ENCODE peak calls at places on chromosomes 1 and 21, in six cellular contexts. One of them, this sample, is unnamed. For H3K27me3, the result is how much of the 10 kb centered on the place peaks cover.

GRCh38 chr1:188188317-188188716 is 1359.6 kb downstream of the PLA2G4A start:
- DNase-seq in CD8-positive, alpha-beta memory T cell: no peak
- DNase-seq in breast epithelium: no peak
- DNase-seq in ovary: no peak
- DNase-seq in CD4-positive, alpha-beta T cell: no peak
- DNase-seq in H9: no peak
- DNase-seq in this sample: no peak

GRCh38 chr21:30329203-30329868 is 8.2 kb downstream of the KRTAP27-1 start:
- DNase-seq in H9: no peak
- DNase-seq in CD8-positive, alpha-beta memory T cell: no peak
- DNase-seq in breast epithelium: no peak
- DNase-seq in CD4-positive, alpha-beta T cell: no peak
- DNase-seq in ovary: no peak
- DNase-seq in this sample: no peak

GRCh38 chr1:248807067-248807737 is 18.5 kb downstream of the SH3BP5L start:
- DNase-seq in CD4-positive, alpha-beta T cell: peak
- DNase-seq in ovary: no peak
- DNase-seq in breast epithelium: no peak
- DNase-seq in CD8-positive, alpha-beta memory T cell: no peak
- DNase-seq in H9: peak
- DNase-seq in this sample: peak

GRCh38 chr21:38220270-38220737 is 36.5 kb upstream of the KCNJ15 start:
- DNase-seq in CD8-positive, alpha-beta memory T cell: no peak
- DNase-seq in ovary: no peak
- DNase-seq in H9: no peak
- DNase-seq in CD4-positive, alpha-beta T cell: no peak
- DNase-seq in breast epithelium: no peak
- DNase-seq in this sample: no peak

GRCh38 chr1:56925193-56925592 is 40.6 kb downstream of the C8B start:
- DNase-seq in H9: no peak
- DNase-seq in CD4-positive, alpha-beta T cell: no peak
- DNase-seq in CD8-positive, alpha-beta memory T cell: no peak
- DNase-seq in breast epithelium: no peak
- DNase-seq in ovary: no peak
- DNase-seq in this sample: no peak

GRCh38 chr1:225468270-225469020 is 40.6 kb upstream of the LBR start:
- DNase-seq in CD4-positive, alpha-beta T cell: no peak
- DNase-seq in H9: peak
- DNase-seq in ovary: no peak
- DNase-seq in CD8-positive, alpha-beta memory T cell: no peak
- DNase-seq in breast epithelium: no peak
- DNase-seq in this sample: peak

GRCh38 chr21:42370894-42371654 is 4.7 kb upstream of the TFF1 start:
- DNase-seq in CD8-positive, alpha-beta memory T cell: no peak
- DNase-seq in CD4-positive, alpha-beta T cell: no peak
- DNase-seq in ovary: no peak
- DNase-seq in breast epithelium: no peak
- DNase-seq in H9: no peak
- DNase-seq in this sample: peak

GRCh38 chr1:90400121-90400520 is 317.0 kb downstream of the BARHL2 start:
- DNase-seq in H9: no peak
- DNase-seq in breast epithelium: no peak
- DNase-seq in CD8-positive, alpha-beta memory T cell: no peak
- DNase-seq in ovary: no peak
- DNase-seq in CD4-positive, alpha-beta T cell: no peak
- DNase-seq in this sample: no peak

GRCh38 chr1:47708658-47709301 is 270.9 kb downstream of the FOXD2 start:
- DNase-seq in CD4-positive, alpha-beta T cell: no peak
- DNase-seq in CD8-positive, alpha-beta memory T cell: no peak
- DNase-seq in H9: peak
- DNase-seq in ovary: no peak
- DNase-seq in breast epithelium: no peak
- DNase-seq in this sample: peak

GRCh38 chr1:1246601-1247340 is at the start of gene C1QTNF12:
- DNase-seq in CD4-positive, alpha-beta T cell: no peak
- DNase-seq in ovary: no peak
- DNase-seq in H9: no peak
- DNase-seq in CD8-positive, alpha-beta memory T cell: no peak
- DNase-seq in breast epithelium: no peak
- DNase-seq in this sample: peak

GRCh38 chr1:150464422-150464826 is 22.8 kb upstream of the TARS2 start:
- DNase-seq in CD8-positive, alpha-beta memory T cell: peak
- DNase-seq in H9: peak
- DNase-seq in CD4-positive, alpha-beta T cell: peak
- DNase-seq in breast epithelium: peak
- DNase-seq in ovary: peak
- DNase-seq in this sample: peak

GRCh38 chr1:31063636-31064035 is 1.9 kb downstream of the PUM1 start:
- DNase-seq in CD8-positive, alpha-beta memory T cell: no peak
- DNase-seq in H9: no peak
- DNase-seq in CD4-positive, alpha-beta T cell: no peak
- DNase-seq in ovary: no peak
- DNase-seq in breast epithelium: no peak
- DNase-seq in this sample: no peak

GRCh38 chr1:59477286-59477685 is 180.4 kb downstream of the FGGY start:
- DNase-seq in H9: no peak
- DNase-seq in CD4-positive, alpha-beta T cell: no peak
- DNase-seq in breast epithelium: no peak
- DNase-seq in CD8-positive, alpha-beta memory T cell: no peak
- DNase-seq in ovary: no peak
- DNase-seq in this sample: no peak

GRCh38 chr1:242004751-242005495 is 6.0 kb upstream of the MAP1LC3C start:
- DNase-seq in breast epithelium: no peak
- DNase-seq in ovary: no peak
- DNase-seq in CD8-positive, alpha-beta memory T cell: no peak
- DNase-seq in CD4-positive, alpha-beta T cell: no peak
- DNase-seq in H9: no peak
- DNase-seq in this sample: no peak

GRCh38 chr1:233394860-233395717 is 67.6 kb downstream of the MAP3K21 start:
- DNase-seq in H9: no peak
- DNase-seq in ovary: no peak
- DNase-seq in CD4-positive, alpha-beta T cell: no peak
- DNase-seq in breast epithelium: no peak
- DNase-seq in CD8-positive, alpha-beta memory T cell: no peak
- DNase-seq in this sample: peak

GRCh38 chr1:8862528-8862927 is 16.0 kb downstream of the ENO1 start:
- DNase-seq in H9: peak
- DNase-seq in breast epithelium: no peak
- DNase-seq in CD8-positive, alpha-beta memory T cell: peak
- DNase-seq in CD4-positive, alpha-beta T cell: peak
- DNase-seq in ovary: no peak
- DNase-seq in this sample: peak

GRCh38 chr1:8863712-8864324 is 14.7 kb downstream of the ENO1 start:
- DNase-seq in breast epithelium: no peak
- DNase-seq in ovary: no peak
- DNase-seq in CD8-positive, alpha-beta memory T cell: no peak
- DNase-seq in CD4-positive, alpha-beta T cell: no peak
- DNase-seq in H9: no peak
- DNase-seq in this sample: no peak

GRCh38 chr1:8860738-8861516 is 17.6 kb downstream of the ENO1 start:
- DNase-seq in CD4-positive, alpha-beta T cell: no peak
- DNase-seq in CD8-positive, alpha-beta memory T cell: no peak
- DNase-seq in breast epithelium: no peak
- DNase-seq in ovary: no peak
- DNase-seq in H9: no peak
- DNase-seq in this sample: no peak

GRCh38 chr1:8864713-8865397 is 13.6 kb downstream of the ENO1 start:
- DNase-seq in ovary: no peak
- DNase-seq in breast epithelium: no peak
- DNase-seq in H9: no peak
- DNase-seq in CD8-positive, alpha-beta memory T cell: no peak
- DNase-seq in CD4-positive, alpha-beta T cell: no peak
- DNase-seq in this sample: no peak

GRCh38 chr1:8863138-8863537 is 15.3 kb downstream of the ENO1 start:
- DNase-seq in CD4-positive, alpha-beta T cell: no peak
- DNase-seq in breast epithelium: no peak
- DNase-seq in CD8-positive, alpha-beta memory T cell: no peak
- DNase-seq in H9: no peak
- DNase-seq in ovary: no peak
- DNase-seq in this sample: no peak
- H3K27me3 ChIP-seq in CD4-positive, alpha-beta T cell: under half
- H3K27me3 ChIP-seq in breast epithelium: under half
- H3K27me3 ChIP-seq in CD8-positive, alpha-beta memory T cell: under half
- H3K27me3 ChIP-seq in H9: under half
- H3K27me3 ChIP-seq in ovary: under half
- H3K27me3 ChIP-seq in this sample: under half

GRCh38 chr1:86905875-86906274 is 8.1 kb downstream of the SELENOF start:
- DNase-seq in CD8-positive, alpha-beta memory T cell: no peak
- DNase-seq in breast epithelium: no peak
- DNase-seq in H9: no peak
- DNase-seq in CD4-positive, alpha-beta T cell: no peak
- DNase-seq in ovary: no peak
- DNase-seq in this sample: no peak

GRCh38 chr1:86906419-86906818 is 7.5 kb downstream of the SELENOF start:
- DNase-seq in CD8-positive, alpha-beta memory T cell: no peak
- DNase-seq in H9: no peak
- DNase-seq in ovary: no peak
- DNase-seq in CD4-positive, alpha-beta T cell: no peak
- DNase-seq in breast epithelium: no peak
- DNase-seq in this sample: no peak
- H3K27me3 ChIP-seq in CD8-positive, alpha-beta memory T cell: under half
- H3K27me3 ChIP-seq in H9: under half
- H3K27me3 ChIP-seq in ovary: under half
- H3K27me3 ChIP-seq in CD4-positive, alpha-beta T cell: under half
- H3K27me3 ChIP-seq in breast epithelium: under half
- H3K27me3 ChIP-seq in this sample: under half

GRCh38 chr1:6103111-6103853 is 57.6 kb downstream of the KCNAB2 start:
- DNase-seq in CD4-positive, alpha-beta T cell: no peak
- DNase-seq in H9: no peak
- DNase-seq in ovary: no peak
- DNase-seq in CD8-positive, alpha-beta memory T cell: no peak
- DNase-seq in breast epithelium: no peak
- DNase-seq in this sample: no peak

GRCh38 chr1:6105218-6105679 is 59.6 kb downstream of the KCNAB2 start:
- DNase-seq in breast epithelium: no peak
- DNase-seq in H9: no peak
- DNase-seq in CD4-positive, alpha-beta T cell: no peak
- DNase-seq in ovary: no peak
- DNase-seq in CD8-positive, alpha-beta memory T cell: no peak
- DNase-seq in this sample: no peak

GRCh38 chr1:6105763-6106162 is 60.1 kb downstream of the KCNAB2 start:
- DNase-seq in H9: no peak
- DNase-seq in CD8-positive, alpha-beta memory T cell: no peak
- DNase-seq in ovary: no peak
- DNase-seq in breast epithelium: no peak
- DNase-seq in CD4-positive, alpha-beta T cell: no peak
- DNase-seq in this sample: no peak

GRCh38 chr1:6103854-6104530 is 58.3 kb downstream of the KCNAB2 start:
- DNase-seq in breast epithelium: no peak
- DNase-seq in ovary: no peak
- DNase-seq in CD4-positive, alpha-beta T cell: no peak
- DNase-seq in H9: no peak
- DNase-seq in CD8-positive, alpha-beta memory T cell: no peak
- DNase-seq in this sample: no peak

DNA sequence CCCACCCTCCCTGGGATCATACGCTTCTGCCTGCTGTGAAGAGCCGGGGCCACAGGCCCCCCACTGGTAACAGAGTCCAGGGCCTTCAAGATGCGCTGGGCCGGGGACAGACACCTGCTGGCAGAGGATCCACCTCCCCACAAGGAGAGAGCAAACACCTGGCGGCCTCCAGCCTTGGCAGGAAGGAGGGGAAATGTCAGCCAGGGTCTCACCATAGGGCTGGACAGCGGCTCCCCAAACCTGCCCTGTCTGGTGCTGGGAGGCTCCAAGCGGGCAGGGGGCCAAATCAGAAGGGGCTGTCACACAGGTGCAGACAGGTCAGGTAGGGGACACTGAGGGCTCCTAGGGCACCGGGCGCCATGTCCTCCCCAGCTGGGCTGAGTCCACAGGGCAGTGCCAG is 58.9 kb downstream of the KCNAB2 start:
- DNase-seq in CD4-positive, alpha-beta T cell: no peak
- DNase-seq in CD8-positive, alpha-beta memory T cell: no peak
- DNase-seq in H9: no peak
- DNase-seq in breast epithelium: no peak
- DNase-seq in ovary: no peak
- DNase-seq in this sample: no peak
- H3K27me3 ChIP-seq in CD4-positive, alpha-beta T cell: under half
- H3K27me3 ChIP-seq in CD8-positive, alpha-beta memory T cell: under half
- H3K27me3 ChIP-seq in H9: under half
- H3K27me3 ChIP-seq in breast epithelium: under half
- H3K27me3 ChIP-seq in ovary: under half
- H3K27me3 ChIP-seq in this sample: under half

DNA sequence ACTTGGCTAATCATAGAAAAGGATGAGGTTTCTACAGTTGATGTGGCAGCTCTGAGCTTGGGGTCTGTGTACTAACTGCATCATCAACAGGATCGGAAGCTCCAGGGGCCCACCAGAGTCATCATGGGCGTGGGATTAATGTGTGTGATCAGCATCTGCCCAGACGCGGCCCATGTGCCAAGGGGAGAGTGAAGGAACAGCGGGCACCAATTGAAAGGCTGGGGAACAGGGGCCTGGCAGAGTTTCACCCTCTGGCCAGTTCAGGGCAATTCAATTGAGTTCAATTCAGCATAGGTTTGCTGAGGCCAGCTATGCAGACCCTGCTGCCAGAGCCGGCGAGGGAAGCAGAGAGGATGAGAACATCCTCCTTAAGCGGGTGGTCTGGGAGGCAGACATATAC is 260.0 kb upstream of the AJAP1 start:
- DNase-seq in ovary: no peak
- DNase-seq in CD8-positive, alpha-beta memory T cell: no peak
- DNase-seq in CD4-positive, alpha-beta T cell: no peak
- DNase-seq in H9: no peak
- DNase-seq in breast epithelium: no peak
- DNase-seq in this sample: no peak
- H3K27me3 ChIP-seq in ovary: under half
- H3K27me3 ChIP-seq in CD8-positive, alpha-beta memory T cell: under half
- H3K27me3 ChIP-seq in CD4-positive, alpha-beta T cell: under half
- H3K27me3 ChIP-seq in H9: under half
- H3K27me3 ChIP-seq in breast epithelium: under half
- H3K27me3 ChIP-seq in this sample: under half